ENCODE peak calls at places on chromosomes 4 and X, in nine cellular contexts. R is GM10248; B is left lung; F is stimulated activated CD4-positive, alpha-beta T cell treated with anti-CD3 and anti-CD28 coated beads, Interleukin-4, amount 100 ng/mL, for 1 hour; P is mucosa of descending colon; N is NCI-H2029 treated with DMSO at 0.1 percent for 48 hours; G is AG04450; I is AG09309; T is activated naive CD8-positive, alpha-beta T cell treated with anti-CD3 and anti-CD28 coated beads, Interleukin-2, amount 50 U/mL, for 24 hours. M is an unnamed sample.

GRCh38 chr4:39626261-39626660 is 12.4 kb downstream of the SMIM14 start:
- DNase-seq in G (no peak), B (no peak), I (no peak), P (no peak), T (no peak), R (peak), F (no peak), N (no peak), M (no peak)

GRCh38 chr4:113759696-113760093 is 1.8 kb downstream of the CAMK2D start:
- DNase-seq in F (no peak), N (no peak), P (no peak), I (no peak), B (no peak), G (no peak), T (no peak), R (no peak), M (no peak)

GRCh38 chrX:131288738-131289511 is at the start of gene IGSF1:
- DNase-seq in R (no peak), F (no peak), I (no peak), P (no peak), N (no peak), B (peak), T (no peak), G (no peak), M (peak)

GRCh38 chr4:71932941-71933340 is 98.9 kb upstream of the NPFFR2 start:
- DNase-seq in G (no peak), P (no peak), T (no peak), N (no peak), B (no peak), I (no peak), R (no peak), F (no peak), M (no peak)

GRCh38 chr4:112847045-112847444 is 202.4 kb upstream of the ANK2 start:
- DNase-seq in R (no peak), B (no peak), N (no peak), F (no peak), I (no peak), G (no peak), P (no peak), T (no peak), M (no peak)

GRCh38 chrX:102599950-102600579 is 750 bp downstream of the ARMCX5 start:
- DNase-seq in P (no peak), G (no peak), I (no peak), T (no peak), B (no peak), F (no peak), R (no peak), N (no peak), M (no peak)

GRCh38 chr4:17787315-17787714 is 5.9 kb upstream of the FAM184B start:
- DNase-seq in P (no peak), R (no peak), B (no peak), I (no peak), F (no peak), T (no peak), N (no peak), G (peak), M (no peak)

GRCh38 chrX:15511563-15511962 is 11.0 kb downstream of the BMX start:
- DNase-seq in G (no peak), F (no peak), I (no peak), R (no peak), P (no peak), T (no peak), B (no peak), N (no peak), M (no peak)

GRCh38 chrX:154457491-154458115 is 478 bp upstream of the PLXNA3 start:
- DNase-seq in P (peak), G (no peak), F (peak), N (no peak), B (peak), I (no peak), R (peak), T (peak), M (peak)

GRCh38 chr4:6641164-6641970 is 882 bp downstream of the MRFAP1 start:
- DNase-seq in R (no peak), F (peak), T (peak), G (no peak), N (no peak), I (no peak), P (peak), B (peak), M (peak)

GRCh38 chr4:87589531-87589930 is 18.8 kb upstream of the DSPP start:
- DNase-seq in P (no peak), G (peak), R (no peak), I (peak), F (no peak), N (no peak), B (no peak), T (no peak), M (no peak)

GRCh38 chr4:2604614-2605013 is 68.2 kb downstream of the FAM193A start:
- DNase-seq in F (no peak), G (no peak), T (no peak), R (no peak), I (no peak), B (no peak), N (no peak), P (no peak), M (no peak)

GRCh38 chr4:28278676-28279075 is 1418.0 kb downstream of the STIM2 start:
- DNase-seq in B (no peak), T (no peak), P (no peak), F (no peak), G (no peak), R (no peak), N (no peak), I (no peak), M (no peak)

GRCh38 chrX:38437093-38437492 is 84.7 kb downstream of the OTC start:
- DNase-seq in I (no peak), R (no peak), T (no peak), N (no peak), G (no peak), F (no peak), P (no peak), B (no peak), M (no peak)

GRCh38 chrX:80016182-80016581 is 1.6 kb downstream of the TBX22 start:
- DNase-seq in B (no peak), N (no peak), F (no peak), I (no peak), P (no peak), T (no peak), R (no peak), G (no peak), M (no peak)

GRCh38 chrX:18927558-18927957 is 56.4 kb downstream of the PHKA2 start:
- DNase-seq in B (no peak), F (no peak), T (no peak), R (no peak), N (no peak), P (no peak), G (no peak), I (no peak), M (no peak)

GRCh38 chrX:50117477-50117876 is 83.3 kb downstream of the AKAP4 start:
- DNase-seq in I (no peak), G (no peak), F (no peak), T (no peak), R (peak), P (no peak), N (no peak), B (no peak), M (no peak)

GRCh38 chrX:39821011-39821708 is 276.6 kb downstream of the BCOR start:
- DNase-seq in B (no peak), R (peak), P (no peak), I (no peak), G (no peak), T (peak), F (peak), N (no peak), M (no peak)

GRCh38 chr4:93828332-93828829 is at the start of gene ATOH1:
- DNase-seq in F (peak), T (no peak), G (no peak), R (no peak), I (no peak), B (no peak), N (no peak), P (peak), M (no peak)

GRCh38 chrX:137401092-137401491 is 164.8 kb upstream of the ZIC3 start:
- DNase-seq in F (no peak), P (no peak), I (no peak), N (no peak), G (no peak), T (no peak), B (no peak), R (no peak), M (no peak)

GRCh38 chr4:142265536-142265935 is 580.6 kb downstream of the INPP4B start:
- DNase-seq in R (no peak), I (peak), F (no peak), B (no peak), G (no peak), T (no peak), N (no peak), P (no peak), M (no peak)

GRCh38 chrX:114344756-114345155 is 239.1 kb upstream of the HTR2C start:
- DNase-seq in B (no peak), P (no peak), T (no peak), G (no peak), F (no peak), I (no peak), N (no peak), R (peak), M (no peak)

GRCh38 chr4:55321707-55322264 is 24.3 kb upstream of the SRD5A3 start:
- DNase-seq in N (peak), T (peak), P (no peak), R (peak), I (peak), B (peak), F (peak), G (no peak), M (no peak)

GRCh38 chr4:8647626-8648025 is 55.1 kb downstream of the CPZ start:
- DNase-seq in F (no peak), B (peak), T (no peak), I (no peak), R (no peak), N (no peak), G (no peak), P (no peak), M (no peak)

GRCh38 chr4:38160487-38161207 is 200.4 kb downstream of the PTTG2 start:
- DNase-seq in P (no peak), B (no peak), G (peak), F (no peak), N (peak), T (peak), R (peak), I (peak), M (no peak)

GRCh38 chr4:53508446-53508845 is 82.8 kb downstream of the LNX1 start:
- DNase-seq in B (no peak), P (no peak), G (peak), F (no peak), N (no peak), I (peak), R (no peak), T (no peak), M (no peak)

GRCh38 chr4:180828455-180829018 is 1414.7 kb upstream of the TENM3 start:
- DNase-seq in N (peak), G (peak), F (no peak), P (no peak), B (no peak), T (no peak), R (no peak), I (peak), M (no peak)

GRCh38 chr4:80948161-80948560 is 82.3 kb upstream of the BMP3 start:
- DNase-seq in F (no peak), B (no peak), T (no peak), R (no peak), N (no peak), P (no peak), G (no peak), I (peak), M (no peak)

GRCh38 chr4:78601013-78601412 is 49.4 kb downstream of the ANXA3 start:
- DNase-seq in I (no peak), N (no peak), B (no peak), F (no peak), G (no peak), R (peak), T (no peak), P (no peak), M (no peak)

GRCh38 chr4:138599965-138600364 is 357.8 kb upstream of the SLC7A11 start:
- DNase-seq in G (no peak), N (no peak), R (no peak), T (no peak), I (no peak), F (no peak), P (no peak), B (no peak), M (no peak)

GRCh38 chrX:26848511-26848910 is 614.6 kb downstream of the PPP4R3C start:
- DNase-seq in B (no peak), N (no peak), P (no peak), F (no peak), T (no peak), R (no peak), I (no peak), G (no peak), M (no peak)

GRCh38 chr4:54318904-54319303 is 89.8 kb downstream of the PDGFRA start:
- DNase-seq in R (peak), P (no peak), B (no peak), G (peak), I (peak), N (no peak), T (peak), F (no peak), M (no peak)

GRCh38 chr4:25856756-25857155 is 6.0 kb downstream of the SEL1L3 start:
- DNase-seq in T (no peak), F (no peak), B (no peak), G (no peak), P (no peak), I (no peak), N (no peak), R (no peak), M (no peak)

GRCh38 chr4:153432971-153433752 is 33.0 kb upstream of the TMEM131L start:
- DNase-seq in F (peak), R (peak), G (no peak), B (peak), I (peak), T (peak), P (no peak), N (no peak), M (peak)

GRCh38 chr4:3201718-3202702 is 46.9 kb upstream of the MSANTD1 start:
- DNase-seq in F (peak), R (peak), P (no peak), G (peak), T (peak), I (no peak), N (no peak), B (no peak), M (no peak)

M was measured in right lobe of liver.